ENCODE peak calls at places on chromosome 19, in four cellular contexts. O is substantia nigra; B is testis; C is CD8-positive, alpha-beta memory T cell. E is an unnamed sample.

GRCh38 chr19:39953915-39954314 is 17.1 kb upstream of the PSMC4 start:
- DNase-seq in O (no peak), B (no peak), C (no peak), E (no peak)

GRCh38 chr19:55080915-55081772 is 5.5 kb downstream of the EPS8L1 start:
- DNase-seq in O (peak), B (peak), C (peak), E (peak)

GRCh38 chr19:24159707-24160106 is 72.7 kb downstream of the ZNF254 start:
- DNase-seq in O (no peak), B (no peak), C (no peak), E (no peak)

GRCh38 chr19:5608271-5608666 is 14.3 kb downstream of the SAFB2 start:
- DNase-seq in O (no peak), B (no peak), C (no peak), E (no peak)

GRCh38 chr19:710767-711166 is 2.0 kb downstream of the PALM start:
- DNase-seq in O (no peak), B (no peak), C (no peak), E (no peak)

GRCh38 chr19:54172764-54173699 is at the start of gene TMC4:
- DNase-seq in O (no peak), B (no peak), C (no peak), E (peak)

GRCh38 chr19:58558623-58559274 is 338 bp upstream of the UBE2M start:
- DNase-seq in O (no peak), B (peak), C (peak), E (peak)

GRCh38 chr19:30150626-30151025 is 208.6 kb downstream of the URI1 start:
- DNase-seq in O (no peak), B (no peak), C (no peak), E (no peak)

GRCh38 chr19:43820098-43820860 is 6.8 kb upstream of the ZNF283 start:
- DNase-seq in O (peak), B (peak), C (no peak), E (peak)

GRCh38 chr19:10421240-10421948 is 1.1 kb downstream of the PDE4A start:
- DNase-seq in O (no peak), B (no peak), C (no peak), E (no peak)

GRCh38 chr19:19652482-19653295 is 9.2 kb upstream of the GMIP start:
- DNase-seq in O (no peak), B (no peak), C (no peak), E (no peak)

GRCh38 chr19:41915248-41916032 is 12.8 kb downstream of the ERFL start:
- DNase-seq in O (no peak), B (no peak), C (no peak), E (no peak)

GRCh38 chr19:33459691-33460090 is 61.9 kb downstream of the PEPD start:
- DNase-seq in O (no peak), B (no peak), C (no peak), E (peak)

GRCh38 chr19:40802300-40803169 is 3.5 kb downstream of the EGLN2 start:
- DNase-seq in O (no peak), B (peak), C (no peak), E (no peak)

GRCh38 chr19:50861025-50861424 is 6.3 kb downstream of the KLK3 start:
- DNase-seq in O (no peak), B (no peak), C (no peak), E (no peak)

GRCh38 chr19:39131255-39131755 is 5.7 kb downstream of the PAK4 start:
- DNase-seq in O (no peak), B (no peak), C (no peak), E (no peak)

GRCh38 chr19:52809801-52810200 is 11.6 kb downstream of the ZNF28 start:
- DNase-seq in O (no peak), B (peak), C (no peak), E (no peak)

GRCh38 chr19:38361633-38362075 is 12.7 kb upstream of the PSMD8 start:
- DNase-seq in O (peak), B (peak), C (peak), E (peak)

GRCh38 chr19:41352609-41353465 is 885 bp downstream of the TGFB1 start:
- DNase-seq in O (peak), B (peak), C (peak), E (peak)

GRCh38 chr19:11769995-11770394 is 3.2 kb downstream of the ZNF441 start:
- DNase-seq in O (no peak), B (no peak), C (no peak), E (no peak)

GRCh38 chr19:50794778-50795664 is 4.8 kb downstream of the ACP4 start:
- DNase-seq in O (no peak), B (no peak), C (no peak), E (no peak)

GRCh38 chr19:39469036-39469435 is 11.6 kb upstream of the TIMM50 start:
- DNase-seq in O (no peak), B (no peak), C (no peak), E (no peak)

GRCh38 chr19:41316306-41316920 is 6.4 kb downstream of the CCDC97 start:
- DNase-seq in O (no peak), B (no peak), C (no peak), E (no peak)

GRCh38 chr19:13090511-13091231 is 12.0 kb downstream of the LYL1 start:
- DNase-seq in O (no peak), B (no peak), C (no peak), E (no peak)

GRCh38 chr19:48873476-48874308 is 1.5 kb downstream of the PPP1R15A start:
- DNase-seq in O (no peak), B (peak), C (peak), E (no peak)

GRCh38 chr19:10112895-10113591 is 1.6 kb downstream of the P2RY11 start:
- DNase-seq in O (peak), B (peak), C (peak), E (peak)

GRCh38 chr19:40610396-40611064 is 9.4 kb downstream of the LTBP4 start:
- DNase-seq in O (peak), B (peak), C (peak), E (peak)

DNA sequence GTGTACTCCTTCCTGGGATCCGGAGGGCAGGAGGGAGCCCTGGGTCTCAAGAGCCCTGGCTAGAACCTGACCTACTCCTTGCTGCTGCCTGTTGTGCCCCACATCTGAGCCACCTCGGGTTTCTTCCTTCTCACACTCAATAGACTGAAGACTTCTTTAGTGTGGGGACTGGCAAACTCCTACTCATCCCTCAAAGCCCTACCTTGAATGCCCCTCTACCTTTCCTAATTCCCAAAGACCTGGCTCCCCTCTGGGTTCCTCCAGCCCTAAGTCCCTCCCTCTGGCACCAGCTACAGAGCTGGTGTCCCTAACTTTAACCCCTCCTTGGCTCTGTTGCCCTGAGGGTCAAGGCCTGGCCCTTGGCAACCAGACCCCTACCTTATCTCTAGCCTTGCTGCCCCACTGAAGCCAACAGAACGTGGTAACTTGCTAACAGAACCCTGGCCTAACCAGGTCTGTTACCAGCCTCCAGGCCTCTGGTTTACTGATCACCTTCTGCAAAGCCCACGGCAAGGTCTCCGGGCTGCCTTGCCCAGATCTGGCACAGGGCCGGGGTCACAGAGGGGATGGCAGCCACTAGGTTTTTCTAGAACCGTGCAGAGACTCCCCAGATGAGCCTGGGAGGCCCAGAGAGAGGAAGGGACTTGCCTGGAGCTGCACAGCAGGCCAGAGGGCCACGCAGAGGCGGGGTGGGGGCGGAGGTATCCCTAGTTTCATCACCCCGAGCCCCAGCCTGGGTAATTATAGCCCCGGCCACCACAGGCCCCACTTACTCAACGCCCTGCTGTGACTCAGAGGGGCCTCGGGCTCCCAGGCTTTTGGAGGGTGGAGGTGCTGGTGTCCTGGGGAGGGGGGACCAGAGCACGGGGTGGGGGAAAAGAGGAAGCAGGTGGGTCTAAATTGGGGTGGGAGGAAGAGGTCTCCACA is 15.3 kb downstream of the ZBTB7A start:
- DNase-seq in O (no peak), B (no peak), C (no peak), E (no peak)
- H3K27ac ChIP-seq in O (peak), B (no peak), C (no peak), E (no peak)

GRCh38 chr19:8571006-8571411 is 6.2 kb downstream of the MYO1F start:
- DNase-seq in O (peak), B (peak), C (peak), E (no peak)

GRCh38 chr19:8567522-8568172 is 9.6 kb downstream of the MYO1F start:
- DNase-seq in O (peak), B (peak), C (no peak), E (no peak)

GRCh38 chr19:8573316-8573715 is 3.9 kb downstream of the MYO1F start:
- DNase-seq in O (no peak), B (no peak), C (peak), E (no peak)

GRCh38 chr19:8566855-8567254 is 10.4 kb downstream of the MYO1F start:
- DNase-seq in O (no peak), B (no peak), C (no peak), E (no peak)

GRCh38 chr19:8569066-8569761 is 8.0 kb downstream of the MYO1F start:
- DNase-seq in O (peak), B (peak), C (peak), E (no peak)
- H3K27ac ChIP-seq in O (peak), B (no peak), C (peak), E (no peak)

GRCh38 chr19:45256836-45257235 is 5.8 kb downstream of the MARK4 start:
- DNase-seq in O (no peak), B (no peak), C (no peak), E (no peak)
- H3K27ac ChIP-seq in O (no peak), B (no peak), C (no peak), E (no peak)

DNA sequence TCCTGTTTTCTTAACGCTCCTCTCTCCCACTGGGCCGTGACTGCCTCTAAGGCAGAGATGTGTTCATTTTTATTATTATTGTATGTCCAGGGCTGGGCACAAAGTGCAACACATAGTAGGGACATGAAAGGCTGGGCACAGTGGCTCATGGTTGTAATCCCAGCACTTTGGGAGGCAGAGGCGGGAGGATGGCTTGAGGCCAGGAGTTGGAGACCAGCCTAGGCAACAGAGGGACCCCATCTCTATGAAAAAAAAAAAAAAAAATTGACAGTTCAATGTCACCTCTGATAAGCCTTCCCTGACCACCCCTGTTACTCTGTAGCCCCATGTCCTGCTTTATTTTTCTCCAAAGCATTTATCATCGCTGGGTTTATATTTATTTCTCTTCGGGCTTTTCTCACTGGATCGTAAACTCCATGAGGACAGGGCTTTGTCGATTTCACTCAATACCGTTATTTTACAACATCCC is 481 bp upstream of the SAE1 start:
- DNase-seq in O (no peak), B (no peak), C (no peak), E (no peak)
- H3K27ac ChIP-seq in O (peak), B (peak), C (no peak), E (no peak)

GRCh38 chr19:31350693-31351211 is 1.5 kb upstream of the TSHZ3 start:
- DNase-seq in O (peak), B (peak), C (no peak), E (peak)

GRCh38 chr19:31348416-31349159 is 648 bp downstream of the TSHZ3 start:
- DNase-seq in O (no peak), B (peak), C (no peak), E (no peak)

GRCh38 chr19:31351212-31352193 is 2.3 kb upstream of the TSHZ3 start:
- DNase-seq in O (no peak), B (peak), C (peak), E (no peak)

GRCh38 chr19:31349160-31349881 is at the start of gene TSHZ3:
- DNase-seq in O (peak), B (peak), C (peak), E (peak)

GRCh38 chr19:31350033-31350692 is 927 bp upstream of the TSHZ3 start:
- DNase-seq in O (no peak), B (no peak), C (no peak), E (no peak)
- H3K27ac ChIP-seq in O (no peak), B (peak), C (no peak), E (no peak)

DNA sequence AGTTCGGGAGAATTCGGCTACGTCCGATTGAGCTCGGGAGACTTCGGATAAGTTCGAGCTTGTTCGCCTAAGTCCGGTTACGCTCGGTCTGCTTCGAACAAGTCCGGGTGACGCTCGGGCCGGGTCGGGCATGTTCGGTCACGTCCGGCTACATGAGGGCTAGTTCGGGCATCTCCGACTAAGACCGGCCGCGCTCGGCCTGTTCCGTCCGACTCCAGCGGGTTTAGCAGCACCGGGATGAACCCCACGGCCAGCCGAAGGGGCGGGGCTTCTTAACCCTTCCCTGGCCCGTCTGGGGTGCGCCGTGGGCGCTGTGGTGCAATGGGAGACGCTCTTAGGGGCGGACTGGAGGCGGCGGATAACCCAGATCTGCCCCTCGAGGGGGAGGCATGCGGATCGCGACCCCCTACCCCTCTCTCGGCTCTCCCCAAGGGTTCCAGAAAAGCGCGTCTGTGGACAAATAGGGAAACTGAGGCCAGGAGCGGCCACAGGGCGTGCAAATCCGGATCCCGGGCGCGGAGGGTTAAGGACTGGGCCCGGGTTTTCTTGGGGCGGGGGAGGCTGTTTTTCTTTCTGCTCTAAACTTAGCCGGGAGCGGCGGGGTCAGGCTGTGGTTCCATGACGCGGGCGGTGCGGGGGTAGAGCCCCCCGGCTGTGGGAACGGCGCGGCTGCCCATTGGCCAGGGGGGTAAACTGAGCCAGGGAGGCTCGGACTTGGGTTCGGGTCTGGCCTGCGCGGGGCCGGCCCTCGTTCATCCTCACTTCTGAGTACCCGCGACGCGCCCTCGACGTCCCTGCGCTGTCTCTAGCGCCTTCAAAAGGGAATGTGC is 1.5 kb downstream of the PDE4C start:
- DNase-seq in O (peak), B (peak), C (peak), E (peak)
- H3K27ac ChIP-seq in O (peak), B (peak), C (peak), E (no peak)

DNA sequence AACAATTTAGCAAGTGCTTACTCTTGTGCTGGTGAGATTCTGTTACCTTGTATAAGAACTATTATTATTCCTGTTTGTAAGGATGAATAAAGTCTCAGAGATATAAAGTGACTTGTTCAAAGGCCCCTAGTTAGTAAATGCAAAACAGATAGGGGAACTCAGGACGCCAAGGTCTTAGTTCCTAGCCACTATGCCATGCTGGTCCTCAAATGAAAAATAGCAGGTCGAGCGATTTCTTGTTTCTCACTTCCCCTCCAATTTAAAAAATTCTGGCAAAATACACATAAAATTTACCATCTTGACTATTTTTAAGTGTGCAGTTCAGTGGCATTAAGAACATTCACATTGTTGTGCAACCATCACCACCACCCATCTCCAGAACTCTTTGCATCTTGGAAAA is 1.1 kb downstream of the TECR start:
- DNase-seq in O (no peak), B (no peak), C (no peak), E (no peak)
- H3K27ac ChIP-seq in O (no peak), B (peak), C (no peak), E (no peak)

GRCh38 chr19:35408284-35409171 is 37.7 kb downstream of the GPR42 start:
- DNase-seq in O (no peak), B (no peak), C (no peak), E (no peak)
- H3K27ac ChIP-seq in O (no peak), B (no peak), C (no peak), E (no peak)

GRCh38 chr19:1955171-1956142 is 14.5 kb downstream of the CSNK1G2 start:
- DNase-seq in O (no peak), B (no peak), C (no peak), E (no peak)
- H3K27ac ChIP-seq in O (peak), B (no peak), C (no peak), E (no peak)

GRCh38 chr19:15717781-15718180 is 10.0 kb upstream of the OR10H2 start:
- DNase-seq in O (no peak), B (no peak), C (no peak), E (no peak)

GRCh38 chr19:15714638-15715037 is 13.2 kb upstream of the OR10H2 start:
- DNase-seq in O (no peak), B (no peak), C (no peak), E (no peak)

GRCh38 chr19:15721208-15721607 is 6.6 kb upstream of the OR10H2 start:
- DNase-seq in O (no peak), B (no peak), C (no peak), E (no peak)

GRCh38 chr19:15715642-15716041 is 12.2 kb upstream of the OR10H2 start:
- DNase-seq in O (no peak), B (no peak), C (no peak), E (no peak)
- H3K27ac ChIP-seq in O (no peak), B (no peak), C (no peak), E (no peak)

E was measured in H9.